ENCODE peak calls at places on chromosomes 6 and 20, in seven cellular contexts. G is nephron progenitor cell, A is cardiac muscle cell, Q is HFF-Myc, N is GM20000, P is endodermal cell, F is breast epithelium. Y is an unnamed sample.

GRCh38 chr20:6944292-6944691 is 176.8 kb downstream of the BMP2 start:
- DNase-seq in G (no peak), A (no peak), Q (no peak), N (no peak), P (no peak), F (no peak), Y (no peak)

GRCh38 chr6:127343753-127344659 is 597 bp upstream of the ECHDC1 start:
- DNase-seq in G (no peak), A (peak; percentile 14), Q (no peak), N (peak; percentile 28), P (peak; percentile 61), F (no peak), Y (no peak)

GRCh38 chr6:154292855-154293519 is 63.6 kb downstream of the IPCEF1 start:
- DNase-seq in G (no peak), A (no peak), Q (peak; percentile 60), N (no peak), P (no peak), F (no peak), Y (peak; percentile 26)

GRCh38 chr6:39425346-39426056 is 103.0 kb upstream of the KCNK16 start:
- DNase-seq in G (no peak), A (no peak), Q (no peak), N (no peak), P (no peak), F (no peak), Y (no peak)

GRCh38 chr6:41475737-41476357 is 70.3 kb upstream of the FOXP4 start:
- DNase-seq in G (no peak), A (no peak), Q (no peak), N (no peak), P (no peak), F (no peak), Y (no peak)

GRCh38 chr20:58992911-58993310 is 11.9 kb downstream of the NELFCD start:
- DNase-seq in G (no peak), A (no peak), Q (no peak), N (no peak), P (no peak), F (no peak), Y (no peak)

GRCh38 chr6:52537001-52537753 is 39.7 kb downstream of the TRAM2 start:
- DNase-seq in G (no peak), A (no peak), Q (no peak), N (peak; percentile 42), P (no peak), F (no peak), Y (no peak)

GRCh38 chr20:39289316-39289715 is 327.2 kb downstream of the DHX35 start:
- DNase-seq in G (no peak), A (peak; percentile 9), Q (no peak), N (peak; percentile 34), P (peak; percentile 78), F (no peak), Y (no peak)

GRCh38 chr20:60010689-60011417 is 52.6 kb downstream of the CDH26 start:
- DNase-seq in G (no peak), A (no peak), Q (no peak), N (no peak), P (peak; percentile 11), F (no peak), Y (no peak)

GRCh38 chr6:103893082-103893481 is 966.6 kb downstream of the HACE1 start:
- DNase-seq in G (no peak), A (no peak), Q (no peak), N (no peak), P (no peak), F (no peak), Y (no peak)

GRCh38 chr6:166826264-166826663 is 130.1 kb downstream of the RNASET2 start:
- DNase-seq in G (no peak), A (no peak), Q (no peak), N (no peak), P (no peak), F (no peak), Y (no peak)

GRCh38 chr6:140064371-140064770 is 689.9 kb upstream of the CITED2 start:
- DNase-seq in G (no peak), A (no peak), Q (no peak), N (no peak), P (no peak), F (no peak), Y (no peak)

GRCh38 chr6:41922154-41922553 is 855 bp downstream of the BYSL start:
- DNase-seq in G (no peak), A (no peak), Q (no peak), N (no peak), P (no peak), F (no peak), Y (no peak)

GRCh38 chr6:101294676-101295075 is 98.8 kb upstream of the GRIK2 start:
- DNase-seq in G (no peak), A (no peak), Q (no peak), N (no peak), P (no peak), F (no peak), Y (no peak)

GRCh38 chr6:47917202-47917601 is 135.4 kb downstream of the OPN5 start:
- DNase-seq in G (no peak), A (no peak), Q (no peak), N (no peak), P (no peak), F (no peak), Y (no peak)

GRCh38 chr6:77231438-77232305 is 231.6 kb downstream of the HTR1B start:
- DNase-seq in G (no peak), A (peak; percentile 14), Q (no peak), N (no peak), P (no peak), F (no peak), Y (no peak)

GRCh38 chr6:4049246-4049645 is 29.7 kb downstream of the FAM217A start:
- DNase-seq in G (no peak), A (no peak), Q (no peak), N (no peak), P (no peak), F (no peak), Y (no peak)

GRCh38 chr20:21862224-21862927 is 156.9 kb downstream of the PAX1 start:
- DNase-seq in G (peak; percentile 7), A (no peak), Q (no peak), N (no peak), P (peak; percentile 82), F (no peak), Y (no peak)

GRCh38 chr6:48472121-48472520 is 361.1 kb upstream of the PTCHD4 start:
- DNase-seq in G (no peak), A (no peak), Q (no peak), N (no peak), P (no peak), F (no peak), Y (no peak)

GRCh38 chr6:113858067-113858604 is 991 bp downstream of the MARCKS start:
- DNase-seq in G (peak; percentile 35), A (peak; percentile 42), Q (no peak), N (peak; percentile 50), P (peak; percentile 78), F (peak; percentile 56), Y (no peak)

GRCh38 chr6:15614277-15614676 is 48.6 kb downstream of the DTNBP1 start:
- DNase-seq in G (no peak), A (no peak), Q (no peak), N (no peak), P (no peak), F (no peak), Y (no peak)

GRCh38 chr6:15606347-15606746 is 56.5 kb downstream of the DTNBP1 start:
- DNase-seq in G (no peak), A (no peak), Q (no peak), N (no peak), P (no peak), F (no peak), Y (no peak)

GRCh38 chr6:15607603-15608002 is 55.2 kb downstream of the DTNBP1 start:
- DNase-seq in G (no peak), A (no peak), Q (no peak), N (no peak), P (no peak), F (no peak), Y (no peak)

GRCh38 chr6:15608406-15608805 is 54.4 kb downstream of the DTNBP1 start:
- DNase-seq in G (no peak), A (no peak), Q (peak; percentile 68), N (no peak), P (no peak), F (no peak), Y (peak; percentile 34)
- TF ChIP-seq CTCF in G (no peak), A (no peak), Q (no peak), N (no peak), P (no peak), F (no peak), Y (no peak)

GRCh38 chr20:2212457-2213005 is 83.3 kb upstream of the TGM3 start:
- DNase-seq in G (no peak), A (no peak), Q (no peak), N (no peak), P (no peak), F (no peak), Y (no peak)

GRCh38 chr20:2207770-2208097 is 88.1 kb upstream of the TGM3 start:
- DNase-seq in G (no peak), A (no peak), Q (no peak), N (no peak), P (no peak), F (no peak), Y (no peak)

GRCh38 chr20:2208897-2209296 is 86.9 kb upstream of the TGM3 start:
- DNase-seq in G (no peak), A (no peak), Q (no peak), N (no peak), P (no peak), F (no peak), Y (no peak)

GRCh38 chr20:2206957-2207769 is 88.6 kb upstream of the TGM3 start:
- DNase-seq in G (peak; percentile 92), A (peak; percentile 89), Q (no peak), N (peak; percentile 85), P (peak; percentile 93), F (peak; percentile 64), Y (no peak)

GRCh38 chr20:2210646-2211556 is 84.9 kb upstream of the TGM3 start:
- DNase-seq in G (no peak), A (no peak), Q (no peak), N (no peak), P (peak; percentile 47), F (no peak), Y (peak; percentile 38)
- TF ChIP-seq CTCF in G (no peak), A (no peak), Q (no peak), N (no peak), P (peak; percentile 34), F (no peak), Y (no peak)

GRCh38 chr6:133895573-133896343 is 6.8 kb downstream of the TCF21 start:
- DNase-seq in G (peak; percentile 54), A (peak; percentile 63), Q (no peak), N (no peak), P (peak; percentile 78), F (no peak), Y (no peak)
- TF ChIP-seq CTCF in G (no peak), A (peak; percentile 34), Q (no peak), N (no peak), P (no peak), F (no peak), Y (no peak)

DNA sequence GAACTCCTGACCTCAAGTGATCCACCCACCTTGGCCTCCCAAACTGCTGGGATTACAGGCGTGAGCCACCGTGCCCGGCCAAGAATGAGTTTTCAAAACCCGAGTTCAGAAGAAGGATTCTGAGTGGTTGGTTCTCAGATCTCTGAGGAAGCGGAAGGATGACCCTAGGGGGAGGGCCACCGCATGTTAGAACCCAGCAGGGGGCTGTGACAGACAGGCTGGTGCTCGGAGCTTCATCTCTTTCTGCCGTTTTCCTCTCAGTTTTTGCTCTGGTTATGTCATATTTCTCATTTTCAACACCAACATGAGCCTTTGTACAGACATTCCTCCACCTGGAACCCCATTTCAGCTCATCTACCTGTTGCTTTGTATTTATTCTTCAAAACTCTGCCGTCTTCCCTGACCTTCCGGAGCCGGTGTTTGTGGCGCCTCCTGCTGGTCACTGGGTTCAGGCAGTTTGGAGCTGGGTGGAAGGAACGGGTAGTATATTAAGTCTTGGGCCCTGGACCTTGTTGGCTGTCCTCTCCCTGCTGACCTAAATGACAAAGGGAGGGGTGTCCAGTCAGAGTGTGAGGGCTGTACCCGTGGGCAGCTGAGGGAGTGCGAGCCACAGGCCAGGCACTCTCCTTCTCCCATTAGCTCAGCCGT is at the start of gene DEFB123:
- DNase-seq in G (no peak), A (no peak), Q (no peak), N (no peak), P (peak; percentile 52), F (no peak), Y (no peak)
- TF ChIP-seq CTCF in G (no peak), A (no peak), Q (peak; percentile 20), N (no peak), P (peak; percentile 33), F (no peak), Y (peak; percentile 3)